ENCODE peak calls at places on chromosomes 3 and 15, in nine cellular contexts. P is aorta; C is effector CD4-positive, alpha-beta T cell; N is HFF-Myc; V is NCI-H510A treated with DMSO at 0.1 percent for 48 hours; O is activated naive CD4-positive, alpha-beta T cell; I is fibroblast of mammary gland; W is caudate nucleus; T is cardiac muscle cell. D is an unnamed sample.

GRCh38 chr3:149004622-149005021 is 13.3 kb downstream of the GYG1 start:
- DNase-seq in P (no peak), C (no peak), N (no peak), V (peak), O (no peak), I (peak), W (no peak), T (no peak), D (peak)

GRCh38 chr3:10140996-10141546 is 507 bp upstream of the VHL start:
- DNase-seq in P (peak), C (no peak), N (no peak), V (no peak), O (no peak), I (no peak), W (no peak), T (no peak), D (no peak)

GRCh38 chr15:84598993-84599392 is 1.8 kb upstream of the ZSCAN2 start:
- DNase-seq in P (no peak), C (no peak), N (peak), V (peak), O (no peak), I (peak), W (no peak), T (peak), D (no peak)

GRCh38 chr15:43749690-43750345 is 3.6 kb downstream of the PDIA3 start:
- DNase-seq in P (no peak), C (peak), N (no peak), V (no peak), O (no peak), I (peak), W (no peak), T (no peak), D (no peak)

GRCh38 chr3:197795200-197795599 is 4.1 kb downstream of the LRCH3 start:
- DNase-seq in P (no peak), C (no peak), N (no peak), V (no peak), O (no peak), I (peak), W (no peak), T (no peak), D (no peak)

GRCh38 chr3:69009559-69010410 is 3.7 kb downstream of the EOGT start:
- DNase-seq in P (peak), C (no peak), N (peak), V (no peak), O (no peak), I (peak), W (no peak), T (no peak), D (no peak)

GRCh38 chr3:88991496-88991895 is 115.9 kb upstream of the EPHA3 start:
- DNase-seq in P (no peak), C (no peak), N (no peak), V (no peak), O (no peak), I (no peak), W (no peak), T (no peak), D (no peak)

GRCh38 chr15:90376789-90377188 is 11.3 kb upstream of the IQGAP1 start:
- DNase-seq in P (no peak), C (peak), N (no peak), V (no peak), O (peak), I (no peak), W (no peak), T (no peak), D (no peak)

GRCh38 chr15:36883705-36884355 is 216.5 kb downstream of the MEIS2 start:
- DNase-seq in P (peak), C (peak), N (peak), V (peak), O (peak), I (peak), W (peak), T (peak), D (peak)

GRCh38 chr3:64340636-64341240 is 115.5 kb upstream of the PRICKLE2 start:
- DNase-seq in P (no peak), C (no peak), N (no peak), V (no peak), O (no peak), I (peak), W (no peak), T (no peak), D (no peak)

GRCh38 chr15:42165081-42165480 is 8.6 kb upstream of the PLA2G4F start:
- DNase-seq in P (no peak), C (no peak), N (no peak), V (no peak), O (no peak), I (peak), W (no peak), T (no peak), D (no peak)

GRCh38 chr3:84444726-84445521 is 513.9 kb upstream of the CADM2 start:
- DNase-seq in P (no peak), C (no peak), N (no peak), V (no peak), O (no peak), I (no peak), W (no peak), T (no peak), D (no peak)

GRCh38 chr3:173371848-173372487 is 25.6 kb upstream of the NLGN1 start:
- DNase-seq in P (peak), C (no peak), N (peak), V (peak), O (no peak), I (peak), W (peak), T (peak), D (peak)

GRCh38 chr3:73569246-73569760 is 55.4 kb downstream of the PDZRN3 start:
- DNase-seq in P (no peak), C (no peak), N (no peak), V (no peak), O (no peak), I (no peak), W (no peak), T (no peak), D (no peak)

GRCh38 chr3:5294360-5294759 is 106.9 kb downstream of the EDEM1 start:
- DNase-seq in P (no peak), C (no peak), N (no peak), V (no peak), O (no peak), I (peak), W (no peak), T (no peak), D (no peak)

GRCh38 chr15:95175914-95176658 is 944.7 kb downstream of the MCTP2 start:
- DNase-seq in P (no peak), C (no peak), N (no peak), V (no peak), O (no peak), I (peak), W (no peak), T (no peak), D (no peak)

GRCh38 chr3:28504945-28505344 is 156.3 kb upstream of the AZI2 start:
- DNase-seq in P (no peak), C (no peak), N (no peak), V (no peak), O (no peak), I (no peak), W (no peak), T (peak), D (no peak)

GRCh38 chr3:39178553-39178952 is 13.8 kb downstream of the XIRP1 start:
- DNase-seq in P (no peak), C (no peak), N (no peak), V (no peak), O (no peak), I (peak), W (no peak), T (no peak), D (no peak)

GRCh38 chr3:100709840-100710235 is 544 bp downstream of the TFG start:
- DNase-seq in P (peak), C (peak), N (no peak), V (no peak), O (peak), I (peak), W (no peak), T (peak), D (no peak)

GRCh38 chr3:16094644-16095272 is 79.7 kb upstream of the GALNT15 start:
- DNase-seq in P (no peak), C (no peak), N (no peak), V (no peak), O (no peak), I (no peak), W (no peak), T (no peak), D (no peak)

GRCh38 chr3:125055165-125055912 is 458 bp downstream of the HEG1 start:
- DNase-seq in P (peak), C (no peak), N (no peak), V (no peak), O (no peak), I (no peak), W (no peak), T (no peak), D (peak)

GRCh38 chr15:56948766-56949105 is 30.3 kb downstream of the TCF12 start:
- DNase-seq in P (no peak), C (no peak), N (no peak), V (no peak), O (no peak), I (no peak), W (no peak), T (no peak), D (no peak)

GRCh38 chr15:80856809-80857377 is 77.7 kb downstream of the CEMIP start:
- DNase-seq in P (peak), C (no peak), N (no peak), V (peak), O (no peak), I (no peak), W (no peak), T (no peak), D (no peak)

GRCh38 chr3:89467886-89468479 is 360.6 kb downstream of the EPHA3 start:
- DNase-seq in P (no peak), C (no peak), N (no peak), V (no peak), O (no peak), I (no peak), W (no peak), T (no peak), D (no peak)

GRCh38 chr3:38297947-38298711 is 16.0 kb downstream of the SLC22A14 start:
- DNase-seq in P (no peak), C (no peak), N (no peak), V (peak), O (no peak), I (peak), W (no peak), T (no peak), D (no peak)

GRCh38 chr15:62880278-62880677 is 162.3 kb upstream of the TPM1 start:
- DNase-seq in P (no peak), C (no peak), N (no peak), V (no peak), O (no peak), I (peak), W (no peak), T (no peak), D (no peak)

GRCh38 chr15:41994171-41994650 is 21.9 kb upstream of the EHD4 start:
- DNase-seq in P (no peak), C (no peak), N (no peak), V (no peak), O (no peak), I (no peak), W (no peak), T (no peak), D (no peak)

GRCh38 chr15:43529141-43529540 is 11.7 kb downstream of the MAP1A start:
- DNase-seq in P (no peak), C (no peak), N (no peak), V (no peak), O (no peak), I (no peak), W (no peak), T (no peak), D (no peak)

GRCh38 chr3:33791477-33792166 is 6.8 kb upstream of the PDCD6IP start:
- DNase-seq in P (no peak), C (no peak), N (no peak), V (no peak), O (no peak), I (peak), W (no peak), T (no peak), D (no peak)

GRCh38 chr15:56160966-56161365 is 82.7 kb downstream of the RFX7 start:
- DNase-seq in P (no peak), C (no peak), N (no peak), V (no peak), O (no peak), I (peak), W (no peak), T (no peak), D (no peak)

D was measured in hippocampal formation.